ENCODE peak calls at places on chromosome 16, in eight cellular contexts. One of them, this sample, is unnamed.

GRCh38 chr16:51834131-51834530 is 683.1 kb upstream of the SALL1 start:
- DNase-seq in HAP-1: no peak
- DNase-seq in lung: no peak
- DNase-seq in A549: no peak
- DNase-seq in thoracic aorta: no peak
- DNase-seq in astrocyte of the spinal cord: no peak
- DNase-seq in AG10803: peak
- DNase-seq in fibroblast of the aortic adventitia: peak
- DNase-seq in this sample: no peak

GRCh38 chr16:89149386-89149785 is 22.2 kb upstream of the CDH15 start:
- DNase-seq in thoracic aorta: no peak
- DNase-seq in A549: no peak
- DNase-seq in AG10803: no peak
- DNase-seq in astrocyte of the spinal cord: no peak
- DNase-seq in fibroblast of the aortic adventitia: no peak
- DNase-seq in lung: no peak
- DNase-seq in HAP-1: no peak
- DNase-seq in this sample: no peak

GRCh38 chr16:84922351-84923135 is 88.8 kb downstream of the ZDHHC7 start:
- DNase-seq in lung: peak
- DNase-seq in astrocyte of the spinal cord: no peak
- DNase-seq in fibroblast of the aortic adventitia: peak
- DNase-seq in thoracic aorta: no peak
- DNase-seq in HAP-1: no peak
- DNase-seq in AG10803: peak
- DNase-seq in A549: no peak
- DNase-seq in this sample: no peak

GRCh38 chr16:19765860-19766553 is 47.9 kb downstream of the IQCK start:
- DNase-seq in lung: peak
- DNase-seq in astrocyte of the spinal cord: no peak
- DNase-seq in HAP-1: no peak
- DNase-seq in A549: no peak
- DNase-seq in AG10803: no peak
- DNase-seq in thoracic aorta: no peak
- DNase-seq in fibroblast of the aortic adventitia: peak
- DNase-seq in this sample: peak

GRCh38 chr16:85662976-85663830 is 25.6 kb downstream of the GINS2 start:
- DNase-seq in AG10803: no peak
- DNase-seq in HAP-1: no peak
- DNase-seq in astrocyte of the spinal cord: no peak
- DNase-seq in thoracic aorta: no peak
- DNase-seq in lung: no peak
- DNase-seq in A549: no peak
- DNase-seq in fibroblast of the aortic adventitia: no peak
- DNase-seq in this sample: no peak

GRCh38 chr16:14004719-14005315 is 66.3 kb upstream of the MRTFB start:
- DNase-seq in HAP-1: no peak
- DNase-seq in lung: no peak
- DNase-seq in fibroblast of the aortic adventitia: no peak
- DNase-seq in astrocyte of the spinal cord: no peak
- DNase-seq in thoracic aorta: no peak
- DNase-seq in A549: no peak
- DNase-seq in AG10803: no peak
- DNase-seq in this sample: no peak

GRCh38 chr16:50482271-50482670 is 65.9 kb upstream of the NKD1 start:
- DNase-seq in A549: no peak
- DNase-seq in HAP-1: no peak
- DNase-seq in astrocyte of the spinal cord: no peak
- DNase-seq in lung: no peak
- DNase-seq in fibroblast of the aortic adventitia: no peak
- DNase-seq in AG10803: no peak
- DNase-seq in thoracic aorta: no peak
- DNase-seq in this sample: no peak

GRCh38 chr16:27883576-27883975 is 179.9 kb downstream of the GSG1L start:
- DNase-seq in lung: no peak
- DNase-seq in AG10803: no peak
- DNase-seq in fibroblast of the aortic adventitia: no peak
- DNase-seq in astrocyte of the spinal cord: no peak
- DNase-seq in A549: no peak
- DNase-seq in HAP-1: no peak
- DNase-seq in thoracic aorta: no peak
- DNase-seq in this sample: no peak

GRCh38 chr16:87389245-87389644 is 2.9 kb upstream of the MAP1LC3B start:
- DNase-seq in fibroblast of the aortic adventitia: no peak
- DNase-seq in AG10803: no peak
- DNase-seq in HAP-1: no peak
- DNase-seq in thoracic aorta: no peak
- DNase-seq in lung: no peak
- DNase-seq in astrocyte of the spinal cord: no peak
- DNase-seq in A549: no peak
- DNase-seq in this sample: no peak

GRCh38 chr16:87390641-87391323 is 1.4 kb upstream of the MAP1LC3B start:
- DNase-seq in fibroblast of the aortic adventitia: no peak
- DNase-seq in astrocyte of the spinal cord: no peak
- DNase-seq in A549: no peak
- DNase-seq in thoracic aorta: no peak
- DNase-seq in AG10803: no peak
- DNase-seq in lung: no peak
- DNase-seq in HAP-1: peak
- DNase-seq in this sample: no peak

GRCh38 chr16:87388818-87389134 is 3.4 kb upstream of the MAP1LC3B start:
- DNase-seq in lung: no peak
- DNase-seq in AG10803: no peak
- DNase-seq in HAP-1: no peak
- DNase-seq in fibroblast of the aortic adventitia: no peak
- DNase-seq in astrocyte of the spinal cord: no peak
- DNase-seq in A549: no peak
- DNase-seq in thoracic aorta: no peak
- DNase-seq in this sample: no peak

GRCh38 chr16:87391324-87391949 is 699 bp upstream of the MAP1LC3B start:
- DNase-seq in lung: peak
- DNase-seq in HAP-1: peak
- DNase-seq in AG10803: peak
- DNase-seq in astrocyte of the spinal cord: no peak
- DNase-seq in thoracic aorta: no peak
- DNase-seq in A549: no peak
- DNase-seq in fibroblast of the aortic adventitia: peak
- DNase-seq in this sample: no peak

DNA sequence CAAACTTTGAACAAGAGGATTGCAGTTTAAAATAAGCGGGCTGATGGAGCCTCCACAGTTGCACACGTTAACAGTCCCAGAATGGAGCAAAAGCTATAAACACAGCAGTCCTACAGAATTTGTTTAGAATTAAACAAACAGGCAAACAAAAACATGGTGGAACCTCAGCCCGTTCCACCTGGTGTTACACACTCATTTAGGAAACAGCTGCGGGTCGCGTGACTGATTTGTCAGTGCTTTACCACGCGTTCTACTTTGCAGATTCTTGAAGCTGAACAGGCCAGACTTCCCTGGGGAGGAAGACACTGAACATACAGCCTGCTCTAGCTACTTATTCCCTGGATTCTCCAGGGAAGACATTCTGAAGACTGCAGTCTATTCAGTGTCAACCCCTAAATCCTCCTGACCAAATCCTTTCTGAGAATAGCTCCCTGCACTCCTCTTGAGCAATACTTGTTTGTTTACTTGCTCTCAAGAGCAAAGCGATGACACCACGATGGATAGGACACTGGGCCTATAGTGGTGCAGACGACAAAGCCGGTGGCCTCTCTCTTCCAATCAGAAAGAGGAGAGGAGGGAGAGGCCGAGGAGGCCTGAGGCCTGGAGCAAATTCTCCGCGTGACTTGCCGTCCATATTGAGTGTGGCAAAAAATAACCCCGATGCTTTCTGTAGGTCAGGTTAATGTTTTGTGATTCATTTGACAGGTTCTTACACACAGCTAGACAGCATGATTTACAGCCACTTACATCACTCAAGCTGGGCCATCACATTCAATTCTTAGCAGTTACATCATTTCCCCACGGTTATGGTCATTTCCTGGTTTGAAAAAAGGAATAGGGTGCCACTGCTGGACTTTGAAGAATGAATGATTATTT is 4.0 kb upstream of the MAP1LC3B start:
- DNase-seq in HAP-1: peak
- DNase-seq in thoracic aorta: peak
- DNase-seq in lung: peak
- DNase-seq in fibroblast of the aortic adventitia: peak
- DNase-seq in A549: peak
- DNase-seq in AG10803: peak
- DNase-seq in astrocyte of the spinal cord: peak
- DNase-seq in this sample: peak
- H3K4me3 ChIP-seq in HAP-1: no peak
- H3K4me3 ChIP-seq in thoracic aorta: peak
- H3K4me3 ChIP-seq in lung: no peak
- H3K4me3 ChIP-seq in fibroblast of the aortic adventitia: no peak
- H3K4me3 ChIP-seq in A549: peak
- H3K4me3 ChIP-seq in AG10803: peak
- H3K4me3 ChIP-seq in astrocyte of the spinal cord: no peak
- H3K4me3 ChIP-seq in this sample: no peak

DNA sequence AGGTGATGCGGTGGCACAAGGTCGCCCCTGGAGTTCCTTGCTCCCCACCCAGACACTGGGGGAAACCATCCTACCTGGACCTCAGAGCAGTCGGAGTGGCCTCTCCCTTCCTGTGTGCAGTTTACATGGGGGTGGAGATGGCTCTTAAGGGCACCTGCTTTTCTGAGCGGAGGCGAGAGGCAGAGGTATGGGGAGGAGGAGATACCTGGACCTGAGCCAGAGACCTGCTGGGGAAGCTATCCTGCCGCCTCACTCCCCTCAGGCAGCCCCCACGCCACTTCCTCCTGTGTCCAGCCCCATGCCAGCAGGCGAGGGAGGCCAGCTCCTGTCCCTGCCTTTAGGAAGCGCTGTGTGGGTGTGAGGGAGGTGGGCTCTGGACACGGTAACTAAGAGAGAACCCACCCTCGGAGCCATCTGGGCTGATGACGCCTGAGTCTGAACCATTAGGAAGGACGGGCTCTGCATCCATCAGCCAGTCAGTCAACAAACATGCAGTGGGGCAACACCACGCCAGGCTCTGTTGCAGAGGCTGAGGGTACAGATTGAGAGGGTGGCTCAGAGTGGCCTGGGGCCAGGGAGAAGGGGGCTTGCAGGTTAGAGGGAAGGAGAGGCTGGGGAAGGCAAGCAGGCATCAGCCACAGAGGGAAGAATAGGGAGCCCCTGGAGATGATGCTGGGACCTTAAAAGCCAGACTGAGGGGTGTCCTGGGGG is 1.2 kb downstream of the CORO1A start:
- DNase-seq in AG10803: no peak
- DNase-seq in A549: no peak
- DNase-seq in astrocyte of the spinal cord: no peak
- DNase-seq in fibroblast of the aortic adventitia: no peak
- DNase-seq in thoracic aorta: no peak
- DNase-seq in HAP-1: peak
- DNase-seq in lung: peak
- DNase-seq in this sample: no peak
- H3K4me3 ChIP-seq in AG10803: no peak
- H3K4me3 ChIP-seq in A549: no peak
- H3K4me3 ChIP-seq in astrocyte of the spinal cord: no peak
- H3K4me3 ChIP-seq in fibroblast of the aortic adventitia: no peak
- H3K4me3 ChIP-seq in thoracic aorta: peak
- H3K4me3 ChIP-seq in HAP-1: peak
- H3K4me3 ChIP-seq in lung: peak
- H3K4me3 ChIP-seq in this sample: no peak

DNA sequence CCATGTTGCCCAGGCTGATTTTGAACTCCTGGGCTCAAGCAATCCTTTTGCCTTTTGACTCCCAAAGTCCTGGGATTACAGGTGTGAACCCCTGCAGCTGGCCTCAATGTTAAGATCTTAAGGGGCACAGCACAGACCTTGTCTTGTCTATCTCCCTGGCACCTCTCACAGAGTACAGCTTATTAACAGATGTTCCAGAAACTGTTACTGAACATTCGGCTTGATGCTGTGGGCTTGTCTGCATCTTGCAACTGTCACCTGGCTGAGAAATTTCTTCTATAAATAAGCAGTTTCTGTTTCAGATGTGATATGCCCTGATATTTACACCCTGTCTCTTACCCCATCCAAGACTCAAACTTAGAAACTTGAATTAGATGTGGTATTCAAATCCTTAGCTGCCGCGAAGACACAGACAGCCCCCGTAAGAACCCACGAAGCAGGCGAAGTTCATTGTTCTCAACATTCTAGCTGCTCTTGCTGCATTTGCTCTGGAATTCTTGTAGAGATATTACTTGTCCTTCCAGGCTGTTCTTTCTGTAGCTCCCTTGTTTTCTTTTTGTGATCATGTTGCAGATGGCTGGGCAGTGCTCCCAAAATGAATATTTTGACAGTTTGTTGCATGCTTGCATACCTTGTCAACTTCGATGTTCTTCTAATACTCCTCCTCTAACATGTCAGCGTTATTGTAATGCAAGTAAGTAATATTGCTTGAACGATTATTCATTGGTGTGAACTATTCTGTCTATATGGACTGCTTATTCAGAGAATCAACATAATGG is at the start of gene TNFRSF17:
- DNase-seq in fibroblast of the aortic adventitia: no peak
- DNase-seq in AG10803: peak
- DNase-seq in astrocyte of the spinal cord: no peak
- DNase-seq in thoracic aorta: no peak
- DNase-seq in lung: no peak
- DNase-seq in A549: no peak
- DNase-seq in HAP-1: no peak
- DNase-seq in this sample: no peak
- H3K4me3 ChIP-seq in fibroblast of the aortic adventitia: no peak
- H3K4me3 ChIP-seq in AG10803: no peak
- H3K4me3 ChIP-seq in astrocyte of the spinal cord: no peak
- H3K4me3 ChIP-seq in thoracic aorta: no peak
- H3K4me3 ChIP-seq in lung: no peak
- H3K4me3 ChIP-seq in A549: no peak
- H3K4me3 ChIP-seq in HAP-1: no peak
- H3K4me3 ChIP-seq in this sample: no peak

GRCh38 chr16:81732699-81733098 is 46.4 kb upstream of the PLCG2 start:
- DNase-seq in AG10803: no peak
- DNase-seq in fibroblast of the aortic adventitia: no peak
- DNase-seq in HAP-1: no peak
- DNase-seq in A549: no peak
- DNase-seq in astrocyte of the spinal cord: no peak
- DNase-seq in thoracic aorta: no peak
- DNase-seq in lung: no peak
- DNase-seq in this sample: no peak

GRCh38 chr16:81731636-81732035 is 47.5 kb upstream of the PLCG2 start:
- DNase-seq in HAP-1: no peak
- DNase-seq in AG10803: no peak
- DNase-seq in lung: no peak
- DNase-seq in thoracic aorta: no peak
- DNase-seq in fibroblast of the aortic adventitia: no peak
- DNase-seq in A549: no peak
- DNase-seq in astrocyte of the spinal cord: no peak
- DNase-seq in this sample: no peak

GRCh38 chr16:81728435-81728834 is 50.7 kb upstream of the PLCG2 start:
- DNase-seq in lung: no peak
- DNase-seq in A549: no peak
- DNase-seq in AG10803: no peak
- DNase-seq in HAP-1: no peak
- DNase-seq in fibroblast of the aortic adventitia: no peak
- DNase-seq in astrocyte of the spinal cord: no peak
- DNase-seq in thoracic aorta: no peak
- DNase-seq in this sample: no peak

GRCh38 chr16:81729451-81729850 is 49.6 kb upstream of the PLCG2 start:
- DNase-seq in HAP-1: no peak
- DNase-seq in AG10803: no peak
- DNase-seq in astrocyte of the spinal cord: no peak
- DNase-seq in thoracic aorta: no peak
- DNase-seq in fibroblast of the aortic adventitia: no peak
- DNase-seq in lung: no peak
- DNase-seq in A549: no peak
- DNase-seq in this sample: no peak

GRCh38 chr16:81730090-81731051 is 48.7 kb upstream of the PLCG2 start:
- DNase-seq in lung: peak
- DNase-seq in HAP-1: peak
- DNase-seq in fibroblast of the aortic adventitia: peak
- DNase-seq in astrocyte of the spinal cord: peak
- DNase-seq in thoracic aorta: peak
- DNase-seq in AG10803: peak
- DNase-seq in A549: peak
- DNase-seq in this sample: peak
- H3K4me3 ChIP-seq in lung: peak
- H3K4me3 ChIP-seq in HAP-1: no peak
- H3K4me3 ChIP-seq in fibroblast of the aortic adventitia: peak
- H3K4me3 ChIP-seq in astrocyte of the spinal cord: peak
- H3K4me3 ChIP-seq in thoracic aorta: peak
- H3K4me3 ChIP-seq in AG10803: peak
- H3K4me3 ChIP-seq in A549: peak
- H3K4me3 ChIP-seq in this sample: no peak